ENCODE peak calls at places on chromosomes 2 and 18, in eight cellular contexts. S is adrenal gland, I is AG09319, W is immature natural killer cell, E is GM23248, M is frontal cortex, Y is GM03348, R is astrocyte of the hippocampus. O is an unnamed sample.

GRCh38 chr2:8090748-8091700 is 590.8 kb upstream of the ID2 start:
- DNase-seq in S (peak), I (peak), W (peak), E (peak), M (no peak), Y (peak), R (peak), O (peak)

GRCh38 chr2:161418275-161418714 is 2.2 kb downstream of the TBR1 start:
- DNase-seq in S (no peak), I (no peak), W (no peak), E (no peak), M (no peak), Y (no peak), R (no peak), O (no peak)

GRCh38 chr2:10830203-10830602 is 17.6 kb upstream of the PDIA6 start:
- DNase-seq in S (no peak), I (no peak), W (no peak), E (no peak), M (no peak), Y (no peak), R (no peak), O (no peak)

GRCh38 chr2:68357608-68358337 is 7.3 kb upstream of the PLEK start:
- DNase-seq in S (peak), I (peak), W (no peak), E (peak), M (no peak), Y (peak), R (peak), O (peak)

GRCh38 chr2:127884436-127884835 is 1.3 kb downstream of the AMMECR1L start:
- DNase-seq in S (peak), I (no peak), W (no peak), E (peak), M (no peak), Y (peak), R (peak), O (peak)

GRCh38 chr18:67483237-67483636 is 33.3 kb downstream of the DSEL start:
- DNase-seq in S (no peak), I (no peak), W (no peak), E (no peak), M (no peak), Y (no peak), R (peak), O (no peak)

GRCh38 chr2:171432206-171432968 is 1.4 kb downstream of the METTL8 start:
- DNase-seq in S (no peak), I (no peak), W (no peak), E (peak), M (no peak), Y (no peak), R (no peak), O (no peak)

GRCh38 chr2:51880153-51880552 is 848.2 kb upstream of the NRXN1 start:
- DNase-seq in S (no peak), I (no peak), W (no peak), E (no peak), M (no peak), Y (no peak), R (no peak), O (no peak)

GRCh38 chr2:176553685-176554106 is 284.5 kb downstream of the MTX2 start:
- DNase-seq in S (peak), I (no peak), W (no peak), E (peak), M (no peak), Y (peak), R (peak), O (peak)

O was measured in fibroblast of the aortic adventitia.